ENCODE peak calls at places on chromosomes 5 and 9, in four cellular contexts. L is naive thymus-derived CD8-positive, alpha-beta T cell; W is NCI-H510A treated with DMSO at 0.1 percent for 48 hours; J is right atrium auricular region. B is an unnamed sample.

GRCh38 chr9:15299374-15299939 is 7.6 kb downstream of the TTC39B start:
- DNase-seq in L (peak; percentile 35), W (no peak), J (no peak), B (peak; percentile 16)

GRCh38 chr5:149002761-149003689 is 59.8 kb downstream of the SH3TC2 start:
- DNase-seq in L (no peak), W (no peak), J (no peak), B (no peak)

GRCh38 chr5:72137826-72138409 is 30.6 kb downstream of the MAP1B start:
- DNase-seq in L (no peak), W (no peak), J (no peak), B (no peak)

GRCh38 chr5:43006411-43007202 is 33.5 kb downstream of the ANXA2R start:
- DNase-seq in L (no peak), W (no peak), J (no peak), B (no peak)

GRCh38 chr9:125332527-125332926 is 70.9 kb downstream of the GAPVD1 start:
- DNase-seq in L (no peak), W (no peak), J (no peak), B (no peak)

GRCh38 chr5:92945630-92946097 is 635.4 kb downstream of the NR2F1-AS1 start:
- DNase-seq in L (no peak), W (no peak), J (no peak), B (no peak)

GRCh38 chr9:111037744-111038335 is 430 bp downstream of the LPAR1 start:
- DNase-seq in L (no peak), W (peak; percentile 26), J (no peak), B (no peak)

GRCh38 chr9:129703667-129704355 is 38.4 kb downstream of the PRRX2 start:
- DNase-seq in L (no peak), W (no peak), J (peak; percentile 76), B (no peak)

GRCh38 chr9:129174724-129175514 is 3.1 kb downstream of the IER5L start:
- DNase-seq in L (peak; percentile 7), W (peak; percentile 78), J (peak; percentile 90), B (no peak)

GRCh38 chr9:90012825-90013425 is 408.1 kb downstream of the GADD45G start:
- DNase-seq in L (no peak), W (peak; percentile 86), J (no peak), B (no peak)

GRCh38 chr5:57299945-57300344 is 126.1 kb downstream of the GPBP1 start:
- DNase-seq in L (no peak), W (no peak), J (no peak), B (no peak)

GRCh38 chr5:173282916-173283315 is 45.3 kb downstream of the STC2 start:
- DNase-seq in L (no peak), W (no peak), J (no peak), B (no peak)

GRCh38 chr9:26296910-26297309 is 595.7 kb downstream of the CAAP1 start:
- DNase-seq in L (no peak), W (no peak), J (no peak), B (no peak)

GRCh38 chr9:95138474-95138873 is 179.0 kb downstream of the FANCC start:
- DNase-seq in L (no peak), W (peak; percentile 92), J (no peak), B (no peak)

GRCh38 chr5:473344-474192 is 30.6 kb downstream of the EXOC3 start:
- DNase-seq in L (no peak), W (peak; percentile 86), J (no peak), B (no peak)

GRCh38 chr5:143806568-143806967 is 5.4 kb upstream of the HMHB1 start:
- DNase-seq in L (no peak), W (no peak), J (no peak), B (no peak)

GRCh38 chr9:95277509-95277908 is 40.0 kb downstream of the FANCC start:
- DNase-seq in L (no peak), W (no peak), J (no peak), B (no peak)

GRCh38 chr9:96048116-96048953 is 172.8 kb downstream of the ERCC6L2 start:
- DNase-seq in L (no peak), W (no peak), J (no peak), B (no peak)

GRCh38 chr9:34375901-34376595 is 650 bp downstream of the MYORG start:
- DNase-seq in L (peak; percentile 31), W (peak; percentile 19), J (peak; percentile 70), B (no peak)

GRCh38 chr9:81077572-81077971 is 611.8 kb downstream of the TLE1 start:
- DNase-seq in L (no peak), W (no peak), J (no peak), B (no peak)

GRCh38 chr5:8329773-8330172 is 460.8 kb downstream of the MTRR start:
- DNase-seq in L (no peak), W (no peak), J (no peak), B (no peak)

GRCh38 chr5:157248771-157249475 is 17.0 kb upstream of the CYFIP2 start:
- DNase-seq in L (no peak), W (no peak), J (no peak), B (no peak)

GRCh38 chr9:121987312-121987711 is 105.8 kb downstream of the TTLL11 start:
- DNase-seq in L (no peak), W (no peak), J (no peak), B (no peak)

GRCh38 chr5:38720691-38721361 is 125.0 kb upstream of the OSMR start:
- DNase-seq in L (no peak), W (no peak), J (no peak), B (no peak)

GRCh38 chr5:136814621-136815378 is 449.5 kb upstream of the TRPC7 start:
- DNase-seq in L (no peak), W (no peak), J (no peak), B (no peak)

GRCh38 chr5:135222171-135222681 is 176.8 kb downstream of the MACROH2A1 start:
- DNase-seq in L (no peak), W (no peak), J (peak; percentile 40), B (no peak)

GRCh38 chr9:16628421-16628820 is 242.0 kb downstream of the BNC2 start:
- DNase-seq in L (no peak), W (no peak), J (no peak), B (no peak)

GRCh38 chr5:151082274-151082902 is 1.6 kb upstream of the TNIP1 start:
- DNase-seq in L (no peak), W (peak; percentile 65), J (no peak), B (no peak)